ENCODE peak calls at places on chromosomes 16 and 17, in nine cellular contexts. Q is bronchial epithelial cell; J is cardiac muscle cell; H is lower leg skin; T is stomach; F is HFF-Myc; B is GM13976; L is H9; S is activated CD8-positive, alpha-beta T cell treated with anti-CD3 and anti-CD28 coated beads for 36 hours. X is an unnamed sample.

GRCh38 chr17:14320734-14321475 is 20.0 kb downstream of the HS3ST3B1 start:
- DNase-seq in L (no peak), H (no peak), T (no peak), F (no peak), J (no peak), B (no peak), S (no peak), Q (no peak), X (no peak)

GRCh38 chr17:71496552-71496951 is 624.3 kb upstream of the SOX9 start:
- DNase-seq in L (no peak), J (no peak), Q (peak; percentile 49), B (no peak), T (no peak), F (no peak), S (no peak), H (no peak), X (no peak)

GRCh38 chr17:44354582-44355309 is 8.9 kb downstream of the FAM171A2 start:
- DNase-seq in F (no peak), L (peak; percentile 91), S (peak; percentile 77), T (no peak), H (no peak), B (peak; percentile 83), Q (no peak), J (peak; percentile 37), X (peak; percentile 93)

GRCh38 chr17:79607941-79608728 is 2.7 kb downstream of the RBFOX3 start:
- DNase-seq in S (peak; percentile 44), J (peak; percentile 38), L (peak; percentile 91), B (peak; percentile 59), T (no peak), H (no peak), Q (no peak), F (no peak), X (peak; percentile 47)

GRCh38 chr16:5003211-5003610 is 30.5 kb downstream of the NAGPA start:
- DNase-seq in L (no peak), Q (no peak), B (no peak), S (no peak), F (no peak), J (no peak), T (no peak), H (no peak), X (no peak)

GRCh38 chr17:32341857-32342602 is at the start of gene C17orf75:
- DNase-seq in T (peak; percentile 83), F (peak; percentile 48), H (peak; percentile 60), L (peak; percentile 87), S (peak; percentile 86), Q (peak; percentile 52), J (peak; percentile 84), B (peak; percentile 84), X (peak; percentile 86)

GRCh38 chr17:63039899-63040602 is 74.0 kb downstream of the TANC2 start:
- DNase-seq in H (no peak), Q (peak; percentile 71), J (peak; percentile 30), F (peak; percentile 20), B (no peak), T (no peak), S (no peak), L (no peak), X (peak; percentile 9)

GRCh38 chr16:75244844-75245758 is 6.3 kb downstream of the BCAR1 start:
- DNase-seq in Q (peak; percentile 69), H (peak; percentile 58), S (no peak), F (peak; percentile 94), B (no peak), J (peak; percentile 98), T (peak; percentile 94), L (peak; percentile 95), X (peak; percentile 62)

GRCh38 chr17:75553553-75554110 is 28.1 kb downstream of the LLGL2 start:
- DNase-seq in H (no peak), L (no peak), B (no peak), T (no peak), F (no peak), S (no peak), Q (no peak), J (no peak), X (no peak)

GRCh38 chr16:11671271-11671670 is 3.0 kb downstream of the SNN start:
- DNase-seq in B (no peak), L (no peak), S (no peak), F (no peak), Q (no peak), T (no peak), J (no peak), H (no peak), X (no peak)

GRCh38 chr17:56867948-56868376 is 34.0 kb downstream of the DGKE start:
- DNase-seq in Q (peak; percentile 54), T (no peak), H (no peak), J (peak; percentile 56), F (peak; percentile 21), L (no peak), B (no peak), S (no peak), X (no peak)

GRCh38 chr17:83153681-83154310 is 74.4 kb downstream of the METRNL start:
- DNase-seq in S (no peak), H (peak; percentile 15), B (no peak), T (no peak), Q (no peak), L (no peak), F (no peak), J (no peak), X (no peak)

GRCh38 chr17:55420776-55421178 is 858 bp downstream of the MMD start:
- DNase-seq in J (peak; percentile 49), L (no peak), S (peak; percentile 57), F (no peak), B (peak; percentile 37), T (peak; percentile 41), Q (no peak), H (peak; percentile 38), X (peak; percentile 47)

GRCh38 chr17:71460943-71461342 is 659.9 kb upstream of the SOX9 start:
- DNase-seq in L (no peak), B (no peak), Q (peak; percentile 28), F (no peak), J (peak; percentile 50), S (peak; percentile 9), H (no peak), T (peak; percentile 44), X (no peak)

DNA sequence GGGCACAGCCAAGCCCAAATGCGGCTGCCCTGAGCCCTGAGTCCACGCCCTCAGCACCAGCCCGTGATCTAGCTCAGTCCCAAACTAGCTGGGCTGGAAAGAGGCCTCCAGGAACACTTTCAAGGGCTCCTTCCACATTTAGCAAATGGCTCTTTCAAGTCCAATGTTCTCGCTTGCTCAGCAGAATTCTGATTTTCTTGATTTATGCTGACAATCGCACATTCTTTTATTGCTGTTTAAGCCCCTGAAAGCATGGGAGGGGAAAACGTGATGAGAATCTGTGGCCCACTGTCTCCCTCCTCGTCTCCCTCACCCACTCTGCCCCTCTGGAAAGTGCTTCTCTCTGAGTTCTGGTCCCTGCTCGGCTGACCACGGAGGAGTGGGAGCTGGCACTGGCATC is 293.8 kb downstream of the FOXL1 start:
- DNase-seq in L (no peak), B (no peak), H (no peak), F (no peak), T (no peak), Q (no peak), S (no peak), J (no peak), X (no peak)
- TF ChIP-seq CTCF in L (no peak), B (no peak), H (no peak), F (no peak), T (no peak), Q (no peak), S (no peak), J (no peak), X (no peak)

GRCh38 chr17:39979021-39979660 is 1.5 kb upstream of the PSMD3 start:
- DNase-seq in T (no peak), Q (peak; percentile 94), S (no peak), B (no peak), J (peak; percentile 71), H (no peak), F (no peak), L (no peak), X (no peak)

GRCh38 chr17:39980402-39981206 is at the start of gene PSMD3:
- DNase-seq in Q (peak; percentile 99), S (peak; percentile 100), L (peak; percentile 99), T (peak; percentile 99), B (peak; percentile 96), H (peak; percentile 99), F (peak; percentile 100), J (peak; percentile 100), X (peak; percentile 96)

GRCh38 chr17:39982069-39982371 is 1.4 kb downstream of the PSMD3 start:
- DNase-seq in S (no peak), H (no peak), B (no peak), F (no peak), Q (no peak), J (no peak), T (no peak), L (no peak), X (no peak)

GRCh38 chr17:39979865-39980401 is 674 bp upstream of the PSMD3 start:
- DNase-seq in T (no peak), B (no peak), L (peak; percentile 68), H (no peak), Q (peak; percentile 31), F (no peak), J (peak; percentile 48), S (peak; percentile 10), X (peak; percentile 22)

GRCh38 chr17:39981207-39982068 is 831 bp downstream of the PSMD3 start:
- DNase-seq in T (no peak), B (no peak), H (no peak), L (no peak), S (no peak), Q (no peak), F (no peak), J (no peak), X (no peak)
- TF ChIP-seq CTCF in T (no peak), B (peak; percentile 0), H (no peak), L (no peak), S (no peak), Q (no peak), F (no peak), J (no peak), X (no peak)

GRCh38 chr16:89738538-89739317 is 17.4 kb downstream of the ZNF276 start:
- DNase-seq in T (no peak), S (no peak), H (no peak), F (no peak), J (no peak), L (no peak), B (no peak), Q (no peak), X (no peak)
- TF ChIP-seq CTCF in T (no peak), S (no peak), H (no peak), F (no peak), J (no peak), L (no peak), B (no peak), Q (no peak), X (no peak)

GRCh38 chr17:81118308-81119221 is 46.7 kb upstream of the PVALEF start:
- DNase-seq in J (no peak), H (no peak), B (no peak), S (no peak), Q (peak; percentile 10), F (no peak), L (peak; percentile 69), T (no peak), X (no peak)

GRCh38 chr17:81120695-81121621 is 44.3 kb upstream of the PVALEF start:
- DNase-seq in S (no peak), L (no peak), T (no peak), B (no peak), H (no peak), F (no peak), J (no peak), Q (no peak), X (no peak)

GRCh38 chr17:81121841-81122733 is 43.2 kb upstream of the PVALEF start:
- DNase-seq in F (no peak), S (no peak), H (no peak), B (no peak), T (no peak), Q (no peak), L (peak; percentile 74), J (no peak), X (no peak)

GRCh38 chr17:81119223-81120148 is 45.8 kb upstream of the PVALEF start:
- DNase-seq in H (peak; percentile 60), Q (peak; percentile 74), F (peak; percentile 50), B (peak; percentile 91), J (peak; percentile 97), L (peak; percentile 99), T (peak; percentile 89), S (peak; percentile 97), X (peak; percentile 91)

GRCh38 chr17:81120149-81120484 is 45.2 kb upstream of the PVALEF start:
- DNase-seq in H (no peak), J (no peak), L (no peak), S (no peak), T (no peak), F (no peak), Q (no peak), B (no peak), X (no peak)
- TF ChIP-seq CTCF in H (no peak), J (no peak), L (no peak), S (no peak), T (no peak), F (no peak), Q (no peak), B (no peak), X (no peak)